ENCODE peak calls at places on chromosomes 4 and X, in seven cellular contexts. One of them, this sample, is unnamed.

GRCh38 chrX:65674351-65674893 is 7.0 kb downstream of the MSN start:
- DNase-seq in astrocyte of the hippocampus: no peak
- DNase-seq in CD4-positive, alpha-beta T cell: no peak
- DNase-seq in stomach: no peak
- DNase-seq in mesothelial cell of epicardium: no peak
- DNase-seq in astrocyte: no peak
- DNase-seq in Right ventricle myocardium inferior: no peak
- DNase-seq in this sample: no peak

GRCh38 chr4:76213415-76214268 is at the start of gene SCARB2:
- DNase-seq in astrocyte of the hippocampus: peak; percentile 96
- DNase-seq in CD4-positive, alpha-beta T cell: peak; percentile 58
- DNase-seq in stomach: peak; percentile 92
- DNase-seq in mesothelial cell of epicardium: peak; percentile 83
- DNase-seq in astrocyte: peak; percentile 76
- DNase-seq in Right ventricle myocardium inferior: peak; percentile 95
- DNase-seq in this sample: peak; percentile 58

GRCh38 chr4:8029689-8030088 is 90.0 kb upstream of the AFAP1 start:
- DNase-seq in astrocyte of the hippocampus: no peak
- DNase-seq in CD4-positive, alpha-beta T cell: no peak
- DNase-seq in stomach: no peak
- DNase-seq in mesothelial cell of epicardium: no peak
- DNase-seq in astrocyte: no peak
- DNase-seq in Right ventricle myocardium inferior: no peak
- DNase-seq in this sample: no peak

GRCh38 chr4:120842046-120842445 is 80.5 kb downstream of the PRDM5 start:
- DNase-seq in astrocyte of the hippocampus: peak; percentile 63
- DNase-seq in CD4-positive, alpha-beta T cell: no peak
- DNase-seq in stomach: no peak
- DNase-seq in mesothelial cell of epicardium: no peak
- DNase-seq in astrocyte: peak; percentile 80
- DNase-seq in Right ventricle myocardium inferior: peak; percentile 45
- DNase-seq in this sample: no peak

GRCh38 chr4:84150177-84150576 is 348.9 kb downstream of the NKX6-1 start:
- DNase-seq in astrocyte of the hippocampus: no peak
- DNase-seq in CD4-positive, alpha-beta T cell: no peak
- DNase-seq in stomach: no peak
- DNase-seq in mesothelial cell of epicardium: no peak
- DNase-seq in astrocyte: no peak
- DNase-seq in Right ventricle myocardium inferior: no peak
- DNase-seq in this sample: no peak

GRCh38 chr4:6019316-6020263 is 1.4 kb upstream of the C4orf50 start:
- DNase-seq in astrocyte of the hippocampus: peak; percentile 73
- DNase-seq in CD4-positive, alpha-beta T cell: no peak
- DNase-seq in stomach: peak; percentile 58
- DNase-seq in mesothelial cell of epicardium: peak; percentile 67
- DNase-seq in astrocyte: peak; percentile 2
- DNase-seq in Right ventricle myocardium inferior: no peak
- DNase-seq in this sample: peak; percentile 4

GRCh38 chr4:114727426-114727825 is 128.8 kb downstream of the UGT8 start:
- DNase-seq in astrocyte of the hippocampus: no peak
- DNase-seq in CD4-positive, alpha-beta T cell: no peak
- DNase-seq in stomach: no peak
- DNase-seq in mesothelial cell of epicardium: no peak
- DNase-seq in astrocyte: no peak
- DNase-seq in Right ventricle myocardium inferior: no peak
- DNase-seq in this sample: no peak

GRCh38 chr4:100041646-100042045 is 91.6 kb upstream of the H2AZ1 start:
- DNase-seq in astrocyte of the hippocampus: peak; percentile 10
- DNase-seq in CD4-positive, alpha-beta T cell: no peak
- DNase-seq in stomach: no peak
- DNase-seq in mesothelial cell of epicardium: no peak
- DNase-seq in astrocyte: no peak
- DNase-seq in Right ventricle myocardium inferior: no peak
- DNase-seq in this sample: no peak

GRCh38 chrX:152480269-152481212 is 29.4 kb upstream of the GABRA3 start:
- DNase-seq in astrocyte of the hippocampus: no peak
- DNase-seq in CD4-positive, alpha-beta T cell: no peak
- DNase-seq in stomach: no peak
- DNase-seq in mesothelial cell of epicardium: no peak
- DNase-seq in astrocyte: no peak
- DNase-seq in Right ventricle myocardium inferior: no peak
- DNase-seq in this sample: no peak

GRCh38 chr4:181637186-181638105 is 605.8 kb upstream of the TENM3 start:
- DNase-seq in astrocyte of the hippocampus: peak; percentile 4
- DNase-seq in CD4-positive, alpha-beta T cell: no peak
- DNase-seq in stomach: no peak
- DNase-seq in mesothelial cell of epicardium: no peak
- DNase-seq in astrocyte: peak; percentile 47
- DNase-seq in Right ventricle myocardium inferior: no peak
- DNase-seq in this sample: no peak

GRCh38 chr4:22389240-22389871 is 126.5 kb downstream of the ADGRA3 start:
- DNase-seq in astrocyte of the hippocampus: peak; percentile 86
- DNase-seq in CD4-positive, alpha-beta T cell: no peak
- DNase-seq in stomach: peak; percentile 45
- DNase-seq in mesothelial cell of epicardium: peak; percentile 50
- DNase-seq in astrocyte: peak; percentile 64
- DNase-seq in Right ventricle myocardium inferior: no peak
- DNase-seq in this sample: no peak

GRCh38 chr4:139416073-139416673 is 37.7 kb upstream of the RAB33B start:
- DNase-seq in astrocyte of the hippocampus: peak; percentile 65
- DNase-seq in CD4-positive, alpha-beta T cell: no peak
- DNase-seq in stomach: no peak
- DNase-seq in mesothelial cell of epicardium: no peak
- DNase-seq in astrocyte: peak; percentile 23
- DNase-seq in Right ventricle myocardium inferior: no peak
- DNase-seq in this sample: no peak

This sample was measured in activated T-cell treated with anti-CD3 and anti-CD28 coated beads for 1 hour.